ENCODE peak calls at places on chromosomes 3 and 15, in five cellular contexts. A is brain microvascular endothelial cell, Q is hepatocyte, W is SK-N-SH, O is OCI-LY7. Y is an unnamed sample.

GRCh38 chr3:63914312-63914711 is 2.1 kb upstream of the SCAANT1 start:
- DNase-seq in W (no peak), O (no peak), Q (no peak), A (no peak), Y (peak; percentile 69)

GRCh38 chr3:52331906-52332305 is 15.8 kb downstream of the DNAH1 start:
- DNase-seq in Q (no peak), W (no peak), O (peak; percentile 28), A (no peak), Y (no peak)

GRCh38 chr15:60095711-60096110 is 91.6 kb downstream of the FOXB1 start:
- DNase-seq in A (peak; percentile 70), Q (no peak), W (no peak), O (no peak), Y (no peak)

GRCh38 chr15:98684441-98684840 is 36.1 kb downstream of the IGF1R start:
- DNase-seq in A (no peak), W (no peak), Q (peak; percentile 23), O (no peak), Y (peak; percentile 95)

GRCh38 chr3:15387735-15388134 is 39.6 kb downstream of the METTL6 start:
- DNase-seq in A (no peak), W (no peak), O (peak; percentile 34), Q (no peak), Y (no peak)

GRCh38 chr3:150152567-150152966 is 181.9 kb upstream of the PFN2 start:
- DNase-seq in O (no peak), Q (no peak), W (no peak), A (no peak), Y (no peak)

GRCh38 chr15:70323111-70323851 is 225.6 kb upstream of the TLE3 start:
- DNase-seq in O (no peak), W (peak; percentile 51), Q (peak; percentile 54), A (peak; percentile 25), Y (peak; percentile 67)

GRCh38 chr3:55066406-55067128 is 138.7 kb upstream of the LRTM1 start:
- DNase-seq in Q (peak; percentile 37), W (no peak), O (no peak), A (no peak), Y (peak; percentile 60)

GRCh38 chr3:196219194-196219969 is 3.0 kb downstream of the SLC51A start:
- DNase-seq in A (peak; percentile 98), W (peak; percentile 88), Q (peak; percentile 77), O (peak; percentile 59), Y (peak; percentile 91)

GRCh38 chr15:94723801-94724200 is 492.4 kb downstream of the MCTP2 start:
- DNase-seq in O (no peak), W (no peak), Q (no peak), A (no peak), Y (no peak)

GRCh38 chr3:23264413-23264812 is 61.3 kb downstream of the UBE2E2 start:
- DNase-seq in A (peak; percentile 65), Q (no peak), O (no peak), W (no peak), Y (no peak)

GRCh38 chr15:89489376-89489775 is 7.0 kb downstream of the RHCG start:
- DNase-seq in A (no peak), W (no peak), O (no peak), Q (no peak), Y (no peak)

GRCh38 chr3:152302521-152303021 is 33.8 kb downstream of the MBNL1 start:
- DNase-seq in A (peak; percentile 67), W (no peak), Q (peak; percentile 48), O (no peak), Y (peak; percentile 83)

GRCh38 chr3:13141183-13141582 is 68.0 kb upstream of the IQSEC1 start:
- DNase-seq in O (no peak), Q (no peak), A (no peak), W (no peak), Y (no peak)

GRCh38 chr3:101383156-101383575 is 62.8 kb upstream of the IMPG2 start:
- DNase-seq in A (peak; percentile 3), W (no peak), O (no peak), Q (peak; percentile 18), Y (peak; percentile 66)

GRCh38 chr15:73965730-73966103 is 26.4 kb downstream of the STOML1 start:
- DNase-seq in W (no peak), O (peak; percentile 56), Q (no peak), A (no peak), Y (peak; percentile 70)

GRCh38 chr15:51203797-51204196 is 109.1 kb upstream of the TNFAIP8L3 start:
- DNase-seq in A (no peak), O (no peak), W (no peak), Q (no peak), Y (no peak)

GRCh38 chr3:106126016-106126525 is 257.3 kb upstream of the CBLB start:
- DNase-seq in O (no peak), Q (no peak), A (no peak), W (no peak), Y (no peak)

GRCh38 chr3:106135451-106136160 is 266.8 kb upstream of the CBLB start:
- DNase-seq in A (no peak), Q (no peak), O (no peak), W (no peak), Y (no peak)

GRCh38 chr3:106124818-106125217 is 256.0 kb upstream of the CBLB start:
- DNase-seq in Q (no peak), A (no peak), W (no peak), O (no peak), Y (no peak)

GRCh38 chr3:106126836-106127235 is 258.0 kb upstream of the CBLB start:
- DNase-seq in O (no peak), W (no peak), Q (no peak), A (no peak), Y (no peak)

GRCh38 chr3:106130384-106131084 is 261.7 kb upstream of the CBLB start:
- DNase-seq in A (peak; percentile 83), Q (peak; percentile 37), O (no peak), W (no peak), Y (peak; percentile 80)
- H3K4me3 ChIP-seq in A (no peak overlapping the region), Q (no peak overlapping the region), O (no peak overlapping the region), W (no peak overlapping the region), Y (no peak overlapping the region)

DNA sequence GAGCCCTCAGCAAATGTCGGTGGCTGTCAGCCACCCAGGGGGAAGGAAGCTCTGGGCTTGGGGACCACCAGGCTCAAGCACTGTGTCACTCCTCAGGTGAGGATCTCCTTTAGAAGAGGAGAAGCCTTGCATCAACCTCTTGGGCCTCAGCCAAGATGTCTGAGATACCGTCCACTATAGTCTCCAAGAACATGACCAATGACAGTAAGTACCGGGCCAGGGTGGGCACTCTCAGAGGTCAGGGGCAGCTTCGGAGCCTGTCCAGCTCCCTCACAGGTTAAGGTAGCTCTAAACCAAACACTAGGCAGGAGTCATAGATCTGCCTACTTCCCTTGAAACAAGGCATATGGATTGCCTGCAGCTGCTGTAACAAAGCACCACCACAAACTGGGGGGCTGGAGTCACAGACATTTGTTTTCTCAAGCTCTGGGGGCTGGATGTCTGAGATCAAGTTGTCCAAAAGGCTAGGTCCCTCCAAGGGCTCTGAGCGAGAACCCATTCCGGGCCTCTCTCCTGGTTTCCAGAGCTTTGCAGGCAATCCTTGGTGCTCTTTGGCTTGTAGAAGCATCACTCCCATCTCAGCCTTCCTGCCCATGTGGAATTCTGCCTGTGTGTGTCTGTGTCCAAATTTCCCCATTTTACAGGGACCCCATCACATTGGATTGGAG is 1.3 kb downstream of the CFAP100 start:
- DNase-seq in A (no peak), O (no peak), Q (no peak), W (no peak), Y (no peak)
- H3K4me3 ChIP-seq in A (no peak overlapping the region), O (no peak overlapping the region), Q (no peak overlapping the region), W (no peak overlapping the region), Y (no peak overlapping the region)

GRCh38 chr3:116442331-116443021 is 2.8 kb downstream of the LSAMP start:
- DNase-seq in A (no peak), O (no peak), W (no peak), Q (no peak), Y (peak; percentile 4)

GRCh38 chr3:116444099-116444700 is 1.1 kb downstream of the LSAMP start:
- DNase-seq in W (no peak), O (no peak), A (no peak), Q (no peak), Y (no peak)

GRCh38 chr3:116441652-116442051 is 3.6 kb downstream of the LSAMP start:
- DNase-seq in A (no peak), W (no peak), Q (no peak), O (no peak), Y (no peak)

GRCh38 chr3:116444819-116445290 is 432 bp downstream of the LSAMP start:
- DNase-seq in A (no peak), O (no peak), W (peak; percentile 59), Q (peak; percentile 35), Y (peak; percentile 8)

DNA sequence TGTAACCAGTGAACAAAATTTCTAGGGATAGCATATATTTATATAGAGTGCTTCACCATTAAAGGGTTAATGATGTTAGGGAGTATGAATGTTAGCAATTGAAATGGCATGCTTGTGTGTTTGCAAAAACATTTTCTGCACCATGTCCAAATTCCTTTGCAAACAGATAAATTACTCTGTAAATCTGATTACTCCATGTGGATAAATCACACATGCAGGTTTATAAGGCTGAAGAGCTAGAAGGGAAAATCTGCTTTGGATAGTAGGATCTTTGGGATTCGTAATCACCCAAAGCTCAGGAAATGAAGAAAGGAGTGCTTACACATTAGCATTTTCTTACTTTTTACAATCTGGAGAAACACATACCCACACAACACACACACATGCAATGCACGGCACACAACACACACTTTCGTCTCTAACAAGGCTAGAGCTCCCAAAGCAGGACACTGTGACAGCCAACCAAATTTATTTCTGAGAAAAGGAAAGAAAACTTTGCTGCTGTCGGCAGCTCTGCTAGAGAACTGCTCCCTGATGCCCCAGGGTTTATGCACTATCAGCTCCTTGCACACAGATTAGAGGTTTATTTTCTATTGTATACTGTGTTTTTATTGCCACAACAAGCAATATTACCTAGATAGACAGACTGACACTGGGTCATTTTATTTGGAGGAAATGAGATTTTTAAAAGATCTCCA is 2.0 kb downstream of the LSAMP start:
- DNase-seq in A (no peak), O (no peak), Q (no peak), W (peak; percentile 29), Y (peak; percentile 14)
- H3K4me3 ChIP-seq in A (peak overlapping the region; percentile 33), O (no peak overlapping the region), Q (peak overlapping the region; percentile 79), W (peak overlapping the region; percentile 54), Y (no peak overlapping the region)

DNA sequence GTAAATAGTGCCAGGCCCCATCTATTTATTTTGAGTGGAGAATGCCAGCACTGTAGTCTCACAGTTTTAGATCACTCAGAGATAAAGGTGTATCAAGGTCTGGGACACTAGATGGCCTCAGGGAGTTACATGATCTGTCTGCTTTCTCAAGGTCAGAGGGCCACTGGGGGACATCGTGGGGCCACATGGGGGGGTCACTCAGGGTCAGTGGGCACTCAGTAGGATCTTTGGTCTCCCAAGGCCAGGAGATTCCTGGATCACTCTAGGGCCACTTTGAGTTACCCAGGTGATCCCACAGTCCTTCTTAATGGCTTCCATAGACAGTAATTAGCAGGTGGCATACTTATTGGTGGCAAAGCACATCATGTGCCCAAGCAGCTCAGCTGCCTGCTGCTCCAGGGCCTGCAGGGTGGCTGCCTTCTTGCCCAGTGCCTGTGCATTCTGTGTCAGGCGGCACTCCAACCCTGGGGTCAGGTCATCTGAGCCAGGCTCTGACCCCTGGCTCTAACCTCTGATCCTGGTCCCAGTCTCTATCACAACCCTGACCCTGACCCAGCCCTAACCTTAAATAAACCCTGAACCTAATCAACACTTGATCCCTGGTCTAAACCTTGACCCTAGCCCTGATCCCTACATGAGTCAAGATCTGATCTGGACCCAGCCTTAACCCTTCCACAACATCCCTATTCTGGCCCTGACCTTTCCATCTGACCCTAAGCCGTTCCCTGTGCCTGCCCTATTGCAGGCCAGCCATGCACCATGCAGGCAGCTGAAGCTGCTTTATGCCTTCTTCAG is 1.8 kb upstream of the LAMB2 start:
- DNase-seq in Q (no peak), A (no peak), W (no peak), O (no peak), Y (no peak)
- H3K4me3 ChIP-seq in Q (no peak overlapping the region), A (no peak overlapping the region), W (no peak overlapping the region), O (no peak overlapping the region), Y (no peak overlapping the region)

GRCh38 chr3:127734754-127735473 is 62.2 kb downstream of the ABTB1 start:
- DNase-seq in W (no peak), Q (peak; percentile 43), O (peak; percentile 43), A (peak; percentile 96), Y (peak; percentile 92)
- H3K4me3 ChIP-seq in W (no peak overlapping the region), Q (no peak overlapping the region), O (peak overlapping the region; percentile 85), A (peak overlapping the region; percentile 6), Y (no peak overlapping the region)

GRCh38 chr3:27632431-27633223 is 89.5 kb downstream of the EOMES start:
- DNase-seq in A (peak; percentile 33), W (peak; percentile 30), O (no peak), Q (peak; percentile 53), Y (peak; percentile 61)
- H3K4me3 ChIP-seq in A (peak overlapping the region; percentile 64), W (no peak overlapping the region), O (no peak overlapping the region), Q (peak overlapping the region; percentile 46), Y (peak overlapping the region; percentile 63)

Y was measured in fibroblast of villous mesenchyme.